ENCODE peak calls at places on chromosome 14, in seven cellular contexts. A is GM12892, I is adrenal gland, P is sigmoid colon, H is Peyer's patch, Z is IMR-90, N is thyroid gland. R is an unnamed sample.

GRCh38 chr14:42095155-42095554 is 488.5 kb downstream of the LRFN5 start:
- DNase-seq in I (no peak), N (peak), H (no peak), A (no peak), P (no peak), Z (no peak), R (no peak)

GRCh38 chr14:71049435-71050147 is 142.3 kb downstream of the PCNX1 start:
- DNase-seq in P (no peak), H (no peak), Z (peak), A (no peak), I (no peak), N (no peak), R (no peak)

GRCh38 chr14:104239185-104239775 is 100.9 kb downstream of the KIF26A start:
- DNase-seq in P (peak), H (peak), N (no peak), Z (no peak), I (peak), A (no peak), R (no peak)

GRCh38 chr14:99179506-99179905 is 92.5 kb downstream of the BCL11B start:
- DNase-seq in Z (no peak), N (no peak), H (peak), I (no peak), P (peak), A (no peak), R (no peak)

GRCh38 chr14:97402279-97402678 is 605.1 kb downstream of the VRK1 start:
- DNase-seq in A (no peak), H (peak), P (no peak), I (no peak), Z (no peak), N (no peak), R (no peak)

GRCh38 chr14:34029921-34030334 is 79.1 kb upstream of the EGLN3 start:
- DNase-seq in I (peak), Z (no peak), N (peak), H (no peak), A (no peak), P (peak), R (no peak)

GRCh38 chr14:36818212-36818611 is 156.6 kb downstream of the PAX9 start:
- DNase-seq in Z (no peak), P (no peak), H (no peak), A (no peak), I (no peak), N (no peak), R (no peak)

GRCh38 chr14:71400821-71401447 is 493.7 kb downstream of the PCNX1 start:
- DNase-seq in Z (peak), N (no peak), I (no peak), A (no peak), H (no peak), P (no peak), R (no peak)

GRCh38 chr14:60565211-60565610 is 56.3 kb downstream of the SIX6 start:
- DNase-seq in A (no peak), P (no peak), Z (peak), N (peak), H (no peak), I (no peak), R (no peak)

GRCh38 chr14:72941286-72941985 is 15.2 kb downstream of the DCAF4 start:
- DNase-seq in A (no peak), P (no peak), N (no peak), I (no peak), H (no peak), Z (no peak), R (no peak)

GRCh38 chr14:61620130-61620946 is 75.0 kb upstream of the HIF1A start:
- DNase-seq in N (peak), I (peak), H (no peak), A (no peak), Z (peak), P (no peak), R (no peak)

GRCh38 chr14:76812093-76812421 is 625 bp downstream of the ANGEL1 start:
- DNase-seq in Z (no peak), A (no peak), H (no peak), I (no peak), P (no peak), N (no peak), R (no peak)

GRCh38 chr14:58637040-58637390 is 747 bp upstream of the DACT1 start:
- DNase-seq in H (peak), P (peak), N (peak), Z (peak), I (peak), A (no peak), R (peak)

GRCh38 chr14:93903342-93904184 is 23.6 kb upstream of the FAM181A start:
- DNase-seq in N (peak), P (no peak), H (no peak), I (no peak), Z (no peak), A (no peak), R (peak)

GRCh38 chr14:56129941-56130340 is 11.7 kb downstream of the PELI2 start:
- DNase-seq in H (no peak), N (peak), A (no peak), Z (no peak), P (no peak), I (no peak), R (no peak)

GRCh38 chr14:45519770-45520169 is 266.8 kb upstream of the MIS18BP1 start:
- DNase-seq in I (no peak), A (no peak), Z (no peak), N (no peak), P (no peak), H (no peak), R (no peak)

GRCh38 chr14:98368214-98368613 is 903.8 kb downstream of the BCL11B start:
- DNase-seq in A (no peak), N (no peak), P (no peak), Z (no peak), I (no peak), H (no peak), R (no peak)

GRCh38 chr14:98069712-98070133 is 1202.3 kb downstream of the BCL11B start:
- DNase-seq in A (no peak), H (no peak), Z (no peak), P (no peak), I (no peak), N (peak), R (no peak)

DNA sequence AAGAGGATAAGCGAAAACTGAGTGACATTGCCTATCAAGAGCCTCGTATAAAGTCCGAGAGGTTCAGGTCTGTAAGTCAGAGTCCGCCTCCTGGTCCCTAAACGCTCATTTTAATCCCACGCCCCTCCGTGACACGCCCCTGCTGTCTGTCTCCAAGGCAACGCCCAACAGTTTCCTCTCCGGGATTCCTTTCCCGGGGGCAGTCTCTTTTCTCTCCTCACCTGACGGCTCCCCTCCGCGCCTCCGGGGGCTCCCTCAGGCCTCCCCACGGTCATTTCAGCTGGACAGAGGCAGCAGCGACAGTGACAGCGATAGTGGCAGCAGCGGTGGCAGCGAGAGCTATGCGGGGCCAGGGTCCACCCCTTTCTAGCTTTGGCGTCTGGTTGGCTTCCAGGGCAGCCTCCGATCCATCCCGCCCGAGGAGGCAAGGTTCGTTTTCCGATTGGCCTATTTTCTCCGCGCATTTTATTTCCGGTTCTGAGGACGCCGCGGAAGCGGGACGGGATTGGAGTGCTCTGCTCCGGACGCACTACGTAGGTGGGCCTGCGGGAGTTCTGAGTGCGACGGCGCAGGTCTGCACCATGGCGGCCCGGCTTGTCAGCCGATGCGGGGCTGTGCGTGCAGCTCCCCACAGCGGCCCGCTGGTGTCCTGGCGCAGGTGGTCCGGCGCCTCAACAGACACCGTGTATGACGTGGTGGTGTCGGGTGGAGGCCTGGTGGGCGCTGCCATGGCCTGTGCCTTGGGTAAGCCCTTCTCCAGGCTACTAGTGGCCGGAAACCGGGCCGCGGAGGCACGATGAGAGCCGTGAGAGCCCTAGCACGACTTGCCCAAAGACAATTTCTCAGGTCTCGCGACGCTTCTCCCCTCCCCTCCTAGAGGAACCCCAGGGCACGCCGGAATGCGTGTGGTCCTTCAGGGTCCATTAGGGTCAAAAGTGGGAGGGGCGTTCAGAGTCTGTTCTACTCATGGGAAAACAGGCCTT is at the start of the genes COQ6 and FAM161B:
- DNase-seq in A (peak), N (peak), Z (peak), P (peak), I (peak), H (peak), R (peak)
- TF ChIP-seq POLR2A in A (peak), N (peak), Z (peak), P (peak), I (peak), H (peak), R (peak)

GRCh38 chr14:92121670-92122350 is at the start of the genes CPSF2 and NDUFB1:
- DNase-seq in Z (peak), I (peak), A (peak), H (peak), N (peak), P (peak), R (peak)
- TF ChIP-seq POLR2A in Z (peak), I (peak), A (peak), H (no peak), N (no peak), P (peak), R (peak)

DNA sequence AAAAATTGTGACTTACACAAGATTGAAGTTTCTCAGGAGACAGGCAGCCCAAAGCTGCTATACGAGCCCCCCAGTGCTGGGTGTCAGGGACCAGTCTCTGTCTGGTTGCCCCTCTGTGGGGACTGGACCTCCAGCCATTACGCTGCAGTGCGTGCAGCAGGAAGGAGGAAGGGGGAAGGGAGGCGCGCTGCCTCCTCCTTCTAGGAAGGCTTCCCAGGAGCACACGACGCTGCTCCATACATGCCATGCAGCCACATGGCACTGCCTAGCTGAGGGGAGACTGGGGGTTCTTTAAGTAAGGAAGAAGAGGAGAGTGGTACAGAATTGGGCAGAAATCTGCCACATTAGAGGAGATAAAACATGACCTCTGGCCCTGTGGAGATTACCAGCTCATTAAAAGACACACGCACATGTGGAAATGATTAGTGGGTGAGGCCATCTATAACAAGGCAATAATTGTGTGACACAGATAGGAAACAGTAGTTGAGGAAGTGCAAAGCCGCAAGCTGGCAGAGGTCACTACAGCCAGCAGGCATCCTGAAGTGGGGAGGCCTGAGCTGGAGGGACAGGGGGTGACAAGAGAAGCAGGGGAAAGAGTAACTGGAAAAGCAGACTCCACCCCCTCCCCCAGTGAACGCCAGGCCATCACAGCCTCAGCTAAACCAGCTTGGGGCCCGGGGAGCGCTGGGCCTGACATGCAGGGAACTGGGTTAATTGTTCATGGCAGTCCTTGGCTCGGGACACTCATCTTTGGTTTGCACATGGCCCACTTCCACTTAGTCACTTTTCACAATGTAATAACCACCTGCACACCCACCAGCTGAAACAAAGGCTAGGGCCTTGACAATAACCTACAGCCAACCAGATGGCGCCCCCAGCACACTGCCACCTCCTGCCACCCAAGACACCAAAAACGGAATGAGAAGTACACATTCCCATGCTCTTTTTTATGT is 39.6 kb downstream of the CCDC88C start:
- DNase-seq in Z (no peak), I (no peak), P (no peak), A (no peak), N (no peak), H (peak), R (no peak)
- TF ChIP-seq POLR2A in Z (no peak), I (no peak), P (no peak), A (peak), N (no peak), H (no peak), R (no peak)

GRCh38 chr14:94998110-94998509 is 159.2 kb downstream of the DICER1 start:
- DNase-seq in N (no peak), I (no peak), Z (no peak), A (no peak), P (no peak), H (no peak), R (no peak)

GRCh38 chr14:94995551-94995950 is 161.8 kb downstream of the DICER1 start:
- DNase-seq in A (no peak), N (no peak), I (no peak), P (no peak), Z (no peak), H (no peak), R (no peak)

GRCh38 chr14:94992046-94992445 is 165.3 kb downstream of the DICER1 start:
- DNase-seq in P (no peak), H (no peak), A (no peak), Z (no peak), N (no peak), I (no peak), R (no peak)

GRCh38 chr14:94989946-94990345 is 167.4 kb downstream of the DICER1 start:
- DNase-seq in N (no peak), Z (no peak), P (no peak), H (no peak), A (no peak), I (no peak), R (no peak)

DNA sequence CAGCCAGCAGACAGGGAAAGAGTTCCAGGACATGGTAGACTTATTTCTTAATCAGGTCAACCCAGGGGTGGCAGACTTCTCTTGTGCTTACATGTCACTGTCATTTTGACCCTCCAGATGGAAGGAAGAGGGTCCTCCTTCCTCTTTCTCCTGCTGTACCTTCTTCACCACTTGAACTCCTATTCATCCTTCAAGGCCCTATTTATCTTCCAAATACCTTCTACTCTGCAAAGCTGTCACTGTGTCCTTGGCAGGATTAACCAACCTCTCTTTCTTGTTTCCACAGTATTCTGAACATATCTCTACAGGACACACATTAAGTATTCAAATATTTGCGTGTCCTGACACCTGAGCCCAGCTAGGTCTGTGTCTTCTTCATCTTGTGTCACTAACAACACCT is 163.1 kb downstream of the DICER1 start:
- DNase-seq in A (no peak), P (no peak), H (no peak), Z (no peak), I (no peak), N (no peak), R (no peak)
- TF ChIP-seq POLR2A in A (no peak), P (no peak), H (no peak), Z (no peak), I (no peak), N (no peak), R (no peak)

DNA sequence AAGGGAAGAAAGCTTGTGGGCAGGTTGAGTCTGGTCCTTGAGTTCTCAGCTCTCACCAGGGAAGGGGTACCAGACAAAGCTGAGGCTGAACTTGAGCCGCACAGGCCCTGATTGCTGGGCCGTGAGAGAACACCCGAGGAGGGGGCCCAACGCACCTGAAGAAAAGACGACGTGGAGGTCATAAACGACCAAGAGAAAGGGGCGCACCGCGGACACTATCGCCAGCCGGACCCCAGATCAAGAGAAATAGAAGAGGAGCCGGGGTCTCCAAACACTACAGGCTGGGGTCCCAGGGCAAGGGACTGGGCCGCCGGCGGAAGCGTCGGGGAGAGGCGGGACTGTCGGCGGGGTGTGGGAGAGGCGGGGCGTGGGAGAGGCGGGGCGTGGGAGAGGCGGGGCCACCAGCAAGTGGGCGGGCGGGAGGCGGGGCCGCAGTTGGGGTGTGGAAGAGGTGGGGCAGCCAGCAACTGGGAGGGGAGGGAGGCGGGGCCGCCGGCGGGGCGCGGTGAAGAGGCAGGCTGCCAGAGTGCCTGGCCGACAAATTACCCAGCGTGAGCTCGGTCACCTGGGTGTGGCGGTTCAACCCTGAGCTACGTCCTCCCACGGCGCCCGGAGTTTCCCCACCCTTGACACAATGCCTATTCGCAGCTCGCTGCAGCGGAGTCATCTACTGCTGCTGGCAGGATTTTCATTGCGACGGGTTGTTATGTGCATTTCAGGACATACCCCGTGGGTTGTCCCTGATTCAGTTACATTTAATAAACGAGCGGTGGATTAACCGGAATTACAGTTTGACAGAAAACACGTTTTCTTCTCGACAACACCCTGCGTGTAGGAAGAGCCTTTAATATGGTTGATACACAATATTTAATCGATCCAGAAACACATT is 15.5 kb upstream of the NEMF start:
- DNase-seq in N (peak), Z (peak), I (peak), H (peak), P (peak), A (peak), R (peak)
- TF ChIP-seq POLR2A in N (no peak), Z (peak), I (peak), H (peak), P (peak), A (peak), R (peak)

GRCh38 chr14:31024042-31024480 is 1.4 kb upstream of the AP4S1 start:
- DNase-seq in A (no peak), N (no peak), I (no peak), P (no peak), Z (no peak), H (no peak), R (peak)

GRCh38 chr14:31022386-31022785 is 3.1 kb upstream of the AP4S1 start:
- DNase-seq in N (no peak), P (no peak), A (no peak), I (no peak), H (no peak), Z (no peak), R (no peak)

GRCh38 chr14:31021576-31021949 is 3.9 kb upstream of the AP4S1 start:
- DNase-seq in N (no peak), H (no peak), I (no peak), Z (no peak), A (no peak), P (no peak), R (no peak)

GRCh38 chr14:31018057-31018645 is 7.3 kb upstream of the AP4S1 start:
- DNase-seq in N (peak), A (no peak), P (no peak), I (no peak), Z (peak), H (no peak), R (no peak)

DNA sequence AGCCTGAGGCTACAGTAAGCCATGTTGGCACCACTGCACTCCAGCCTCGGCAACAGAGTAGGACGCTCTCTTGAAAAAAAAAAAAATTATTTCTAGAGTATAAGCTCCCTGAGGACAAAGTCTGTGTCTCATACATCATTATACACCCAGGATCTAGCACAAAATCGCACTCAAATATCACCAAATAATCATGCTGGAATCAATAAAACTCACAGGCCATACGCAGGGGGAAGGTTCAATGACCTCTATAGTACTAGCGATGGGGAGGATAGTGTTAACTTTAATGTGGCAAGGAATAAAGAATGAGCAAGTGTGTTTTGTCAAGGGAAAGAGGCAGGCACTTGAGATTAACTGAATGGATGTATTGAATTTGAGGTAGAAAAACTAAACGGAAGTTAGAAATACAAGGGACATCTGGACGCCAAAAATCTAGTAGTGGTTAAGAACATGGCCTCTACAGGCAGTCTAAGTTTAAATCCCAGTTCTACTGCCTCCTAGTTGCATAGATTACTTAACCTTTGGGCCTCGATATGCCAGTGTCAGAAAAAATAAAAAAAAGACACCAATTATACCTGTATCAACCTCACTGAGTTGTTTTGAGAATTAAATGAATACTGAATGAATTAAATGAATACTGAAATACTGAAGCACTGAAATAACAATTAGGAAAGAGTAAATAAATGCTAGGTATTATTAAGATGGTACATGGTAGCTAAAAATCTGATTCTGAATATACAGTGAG is 4.4 kb upstream of the AP4S1 start:
- DNase-seq in H (no peak), I (no peak), Z (no peak), N (no peak), P (no peak), A (no peak), R (no peak)
- TF ChIP-seq POLR2A in H (no peak), I (no peak), Z (no peak), N (no peak), P (no peak), A (no peak), R (no peak)

GRCh38 chr14:74980746-74981661 is 21.7 kb upstream of the EIF2B2 start:
- DNase-seq in N (no peak), H (peak), I (no peak), A (no peak), Z (peak), P (no peak), R (no peak)
- TF ChIP-seq POLR2A in N (no peak), H (no peak), I (no peak), A (no peak), Z (no peak), P (no peak), R (no peak)